ENCODE peak calls at places on chromosomes 7 and 10, in six cellular contexts. O is lung microvascular endothelial cell; F is effector memory CD8-positive, alpha-beta T cell; L is stimulated activated CD4-positive, alpha-beta T cell treated with anti-CD3 and anti-CD28 coated beads, Interleukin-1b, Interleukin-23, amount 100 ng/mL, for 48 hours; R is cardiac fibroblast; G is activated CD8-positive, alpha-beta memory T cell treated with anti-CD3 and anti-CD28 coated beads, Interleukin-2, amount 50 U/mL, for 48 hours. N is an unnamed sample.

GRCh38 chr7:30028749-30029635 is 780 bp downstream of the PLEKHA8 start:
- DNase-seq in O (peak), F (peak), L (peak), R (peak), G (peak), N (no peak)

GRCh38 chr7:158267737-158268435 is 319.7 kb downstream of the PTPRN2 start:
- DNase-seq in O (no peak), F (no peak), L (no peak), R (no peak), G (no peak), N (no peak)

GRCh38 chr7:81433692-81434331 is 336.0 kb downstream of the HGF start:
- DNase-seq in O (no peak), F (no peak), L (no peak), R (no peak), G (no peak), N (no peak)

GRCh38 chr7:84701524-84702306 is 485.1 kb downstream of the SEMA3D start:
- DNase-seq in O (peak), F (no peak), L (no peak), R (peak), G (no peak), N (no peak)

GRCh38 chr10:47402681-47403301 is 18.7 kb upstream of the ZNF488 start:
- DNase-seq in O (peak), F (no peak), L (no peak), R (peak), G (no peak), N (no peak)

GRCh38 chr7:45269192-45269591 is 111.6 kb downstream of the RAMP3 start:
- DNase-seq in O (no peak), F (no peak), L (no peak), R (no peak), G (no peak), N (no peak)

GRCh38 chr10:32232378-32232777 is 114.6 kb downstream of the EPC1 start:
- DNase-seq in O (no peak), F (no peak), L (no peak), R (no peak), G (no peak), N (no peak)

GRCh38 chr7:23530901-23531793 is 634 bp downstream of the TRA2A start:
- DNase-seq in O (peak), F (peak), L (peak), R (peak), G (peak), N (peak)

GRCh38 chr10:27513451-27514191 is 9.5 kb downstream of the RAB18 start:
- DNase-seq in O (peak), F (no peak), L (no peak), R (peak), G (no peak), N (no peak)

GRCh38 chr7:106074257-106074656 is 37.9 kb downstream of the SYPL1 start:
- DNase-seq in O (no peak), F (no peak), L (no peak), R (no peak), G (no peak), N (no peak)

GRCh38 chr7:131071786-131072504 is 255.7 kb upstream of the MKLN1 start:
- DNase-seq in O (peak), F (no peak), L (no peak), R (peak), G (no peak), N (no peak)

GRCh38 chr10:62307635-62308034 is 39.0 kb upstream of the RTKN2 start:
- DNase-seq in O (no peak), F (no peak), L (no peak), R (no peak), G (no peak), N (no peak)

GRCh38 chr10:13613519-13613918 is 26.8 kb downstream of the PRPF18 start:
- DNase-seq in O (peak), F (no peak), L (no peak), R (peak), G (no peak), N (no peak)

GRCh38 chr7:39507866-39508551 is 58.2 kb upstream of the YAE1 start:
- DNase-seq in O (no peak), F (no peak), L (no peak), R (no peak), G (no peak), N (no peak)

GRCh38 chr10:132591166-132591971 is 53.8 kb downstream of the INPP5A start:
- DNase-seq in O (peak), F (no peak), L (no peak), R (peak), G (no peak), N (no peak)

GRCh38 chr7:2633538-2634264 is 1.9 kb downstream of the TTYH3 start:
- DNase-seq in O (peak), F (no peak), L (peak), R (peak), G (peak), N (no peak)

GRCh38 chr7:50264908-50265307 is 39.6 kb upstream of the IKZF1 start:
- DNase-seq in O (no peak), F (no peak), L (peak), R (no peak), G (no peak), N (no peak)

GRCh38 chr10:103554488-103555320 is 61.2 kb downstream of the NEURL1 start:
- DNase-seq in O (peak), F (no peak), L (peak), R (peak), G (no peak), N (no peak)

GRCh38 chr7:98651760-98652159 is 34.7 kb downstream of the NPTX2 start:
- DNase-seq in O (no peak), F (no peak), L (no peak), R (no peak), G (no peak), N (no peak)

N was measured in activated T-helper 1 cell treated with anti-CD3 and anti-CD28 coated beads, Interleukin-2, amount 50 U/mL, for 16 hours.